ENCODE peak calls at places on chromosomes 6 and 20, in six cellular contexts. One of them, this sample, is unnamed.

GRCh38 chr6:105485456-105485855 is 82.6 kb upstream of the PREP start:
- DNase-seq in endothelial cell of umbilical vein: peak
- DNase-seq in stimulated activated CD4-positive, alpha-beta T cell treated with anti-CD3 and anti-CD28 coated beads, Interleukin-12 subunit alpha, Interleukin-12 subunit beta, amount 100 ng/mL, for 4 hours: no peak
- DNase-seq in LoVo: no peak
- DNase-seq in mucosa of gallbladder: no peak
- DNase-seq in activated naive CD4-positive, alpha-beta T cell: no peak
- DNase-seq in this sample: no peak

GRCh38 chr6:117267766-117268534 is 2.6 kb downstream of the VGLL2 start:
- DNase-seq in stimulated activated CD4-positive, alpha-beta T cell treated with anti-CD3 and anti-CD28 coated beads, Interleukin-12 subunit alpha, Interleukin-12 subunit beta, amount 100 ng/mL, for 4 hours: no peak
- DNase-seq in activated naive CD4-positive, alpha-beta T cell: no peak
- DNase-seq in LoVo: no peak
- DNase-seq in endothelial cell of umbilical vein: no peak
- DNase-seq in mucosa of gallbladder: no peak
- DNase-seq in this sample: no peak

GRCh38 chr20:10040070-10040970 is 5.5 kb downstream of the ANKEF1 start:
- DNase-seq in LoVo: peak
- DNase-seq in stimulated activated CD4-positive, alpha-beta T cell treated with anti-CD3 and anti-CD28 coated beads, Interleukin-12 subunit alpha, Interleukin-12 subunit beta, amount 100 ng/mL, for 4 hours: no peak
- DNase-seq in endothelial cell of umbilical vein: peak
- DNase-seq in mucosa of gallbladder: no peak
- DNase-seq in activated naive CD4-positive, alpha-beta T cell: no peak
- DNase-seq in this sample: peak

GRCh38 chr6:31836676-31837611 is 9.4 kb downstream of the HSPA1B start:
- DNase-seq in mucosa of gallbladder: no peak
- DNase-seq in stimulated activated CD4-positive, alpha-beta T cell treated with anti-CD3 and anti-CD28 coated beads, Interleukin-12 subunit alpha, Interleukin-12 subunit beta, amount 100 ng/mL, for 4 hours: no peak
- DNase-seq in activated naive CD4-positive, alpha-beta T cell: no peak
- DNase-seq in LoVo: no peak
- DNase-seq in endothelial cell of umbilical vein: peak
- DNase-seq in this sample: no peak

GRCh38 chr20:10501377-10501776 is 66.3 kb downstream of the SLX4IP start:
- DNase-seq in LoVo: no peak
- DNase-seq in activated naive CD4-positive, alpha-beta T cell: no peak
- DNase-seq in mucosa of gallbladder: no peak
- DNase-seq in endothelial cell of umbilical vein: no peak
- DNase-seq in stimulated activated CD4-positive, alpha-beta T cell treated with anti-CD3 and anti-CD28 coated beads, Interleukin-12 subunit alpha, Interleukin-12 subunit beta, amount 100 ng/mL, for 4 hours: no peak
- DNase-seq in this sample: no peak

GRCh38 chr6:161265975-161266374 is 7.9 kb downstream of the AGPAT4 start:
- DNase-seq in stimulated activated CD4-positive, alpha-beta T cell treated with anti-CD3 and anti-CD28 coated beads, Interleukin-12 subunit alpha, Interleukin-12 subunit beta, amount 100 ng/mL, for 4 hours: no peak
- DNase-seq in endothelial cell of umbilical vein: no peak
- DNase-seq in LoVo: no peak
- DNase-seq in activated naive CD4-positive, alpha-beta T cell: no peak
- DNase-seq in mucosa of gallbladder: no peak
- DNase-seq in this sample: no peak

GRCh38 chr6:157985378-157986155 is 3.9 kb downstream of the SYNJ2 start:
- DNase-seq in endothelial cell of umbilical vein: no peak
- DNase-seq in mucosa of gallbladder: no peak
- DNase-seq in stimulated activated CD4-positive, alpha-beta T cell treated with anti-CD3 and anti-CD28 coated beads, Interleukin-12 subunit alpha, Interleukin-12 subunit beta, amount 100 ng/mL, for 4 hours: no peak
- DNase-seq in LoVo: no peak
- DNase-seq in activated naive CD4-positive, alpha-beta T cell: no peak
- DNase-seq in this sample: no peak

GRCh38 chr6:118876814-118877213 is 17.1 kb upstream of the ASF1A start:
- DNase-seq in endothelial cell of umbilical vein: no peak
- DNase-seq in LoVo: no peak
- DNase-seq in activated naive CD4-positive, alpha-beta T cell: no peak
- DNase-seq in stimulated activated CD4-positive, alpha-beta T cell treated with anti-CD3 and anti-CD28 coated beads, Interleukin-12 subunit alpha, Interleukin-12 subunit beta, amount 100 ng/mL, for 4 hours: no peak
- DNase-seq in mucosa of gallbladder: no peak
- DNase-seq in this sample: no peak

GRCh38 chr6:149691201-149691600 is 26.7 kb downstream of the LATS1 start:
- DNase-seq in endothelial cell of umbilical vein: no peak
- DNase-seq in stimulated activated CD4-positive, alpha-beta T cell treated with anti-CD3 and anti-CD28 coated beads, Interleukin-12 subunit alpha, Interleukin-12 subunit beta, amount 100 ng/mL, for 4 hours: no peak
- DNase-seq in activated naive CD4-positive, alpha-beta T cell: no peak
- DNase-seq in mucosa of gallbladder: no peak
- DNase-seq in LoVo: no peak
- DNase-seq in this sample: no peak

GRCh38 chr6:135812085-135812526 is 39.4 kb upstream of the PDE7B start:
- DNase-seq in activated naive CD4-positive, alpha-beta T cell: no peak
- DNase-seq in LoVo: no peak
- DNase-seq in endothelial cell of umbilical vein: no peak
- DNase-seq in stimulated activated CD4-positive, alpha-beta T cell treated with anti-CD3 and anti-CD28 coated beads, Interleukin-12 subunit alpha, Interleukin-12 subunit beta, amount 100 ng/mL, for 4 hours: no peak
- DNase-seq in mucosa of gallbladder: peak
- DNase-seq in this sample: no peak

GRCh38 chr20:2080532-2081224 is 20.9 kb upstream of the STK35 start:
- DNase-seq in mucosa of gallbladder: no peak
- DNase-seq in LoVo: no peak
- DNase-seq in stimulated activated CD4-positive, alpha-beta T cell treated with anti-CD3 and anti-CD28 coated beads, Interleukin-12 subunit alpha, Interleukin-12 subunit beta, amount 100 ng/mL, for 4 hours: no peak
- DNase-seq in activated naive CD4-positive, alpha-beta T cell: no peak
- DNase-seq in endothelial cell of umbilical vein: no peak
- DNase-seq in this sample: no peak

GRCh38 chr6:14326774-14327173 is 209.2 kb downstream of the CD83 start:
- DNase-seq in LoVo: no peak
- DNase-seq in stimulated activated CD4-positive, alpha-beta T cell treated with anti-CD3 and anti-CD28 coated beads, Interleukin-12 subunit alpha, Interleukin-12 subunit beta, amount 100 ng/mL, for 4 hours: no peak
- DNase-seq in endothelial cell of umbilical vein: no peak
- DNase-seq in activated naive CD4-positive, alpha-beta T cell: no peak
- DNase-seq in mucosa of gallbladder: no peak
- DNase-seq in this sample: no peak

GRCh38 chr20:52031574-52032303 is 159.8 kb downstream of the ZFP64 start:
- DNase-seq in mucosa of gallbladder: peak
- DNase-seq in endothelial cell of umbilical vein: peak
- DNase-seq in LoVo: peak
- DNase-seq in activated naive CD4-positive, alpha-beta T cell: no peak
- DNase-seq in stimulated activated CD4-positive, alpha-beta T cell treated with anti-CD3 and anti-CD28 coated beads, Interleukin-12 subunit alpha, Interleukin-12 subunit beta, amount 100 ng/mL, for 4 hours: no peak
- DNase-seq in this sample: no peak

GRCh38 chr6:128538763-128539162 is 18.4 kb upstream of the PTPRK start:
- DNase-seq in stimulated activated CD4-positive, alpha-beta T cell treated with anti-CD3 and anti-CD28 coated beads, Interleukin-12 subunit alpha, Interleukin-12 subunit beta, amount 100 ng/mL, for 4 hours: no peak
- DNase-seq in LoVo: no peak
- DNase-seq in mucosa of gallbladder: no peak
- DNase-seq in activated naive CD4-positive, alpha-beta T cell: no peak
- DNase-seq in endothelial cell of umbilical vein: no peak
- DNase-seq in this sample: no peak

GRCh38 chr20:15902493-15902892 is 670.8 kb downstream of the KIF16B start:
- DNase-seq in stimulated activated CD4-positive, alpha-beta T cell treated with anti-CD3 and anti-CD28 coated beads, Interleukin-12 subunit alpha, Interleukin-12 subunit beta, amount 100 ng/mL, for 4 hours: no peak
- DNase-seq in LoVo: no peak
- DNase-seq in activated naive CD4-positive, alpha-beta T cell: no peak
- DNase-seq in endothelial cell of umbilical vein: peak
- DNase-seq in mucosa of gallbladder: no peak
- DNase-seq in this sample: no peak

GRCh38 chr6:112113371-112113770 is 26.0 kb downstream of the FAM229B start:
- DNase-seq in LoVo: no peak
- DNase-seq in activated naive CD4-positive, alpha-beta T cell: no peak
- DNase-seq in stimulated activated CD4-positive, alpha-beta T cell treated with anti-CD3 and anti-CD28 coated beads, Interleukin-12 subunit alpha, Interleukin-12 subunit beta, amount 100 ng/mL, for 4 hours: no peak
- DNase-seq in endothelial cell of umbilical vein: no peak
- DNase-seq in mucosa of gallbladder: no peak
- DNase-seq in this sample: no peak

GRCh38 chr20:15100506-15101160 is 763.2 kb upstream of the FLRT3 start:
- DNase-seq in stimulated activated CD4-positive, alpha-beta T cell treated with anti-CD3 and anti-CD28 coated beads, Interleukin-12 subunit alpha, Interleukin-12 subunit beta, amount 100 ng/mL, for 4 hours: no peak
- DNase-seq in mucosa of gallbladder: no peak
- DNase-seq in LoVo: no peak
- DNase-seq in endothelial cell of umbilical vein: no peak
- DNase-seq in activated naive CD4-positive, alpha-beta T cell: no peak
- DNase-seq in this sample: no peak

GRCh38 chr6:116314218-116314617 is 34.5 kb upstream of the TSPYL1 start:
- DNase-seq in stimulated activated CD4-positive, alpha-beta T cell treated with anti-CD3 and anti-CD28 coated beads, Interleukin-12 subunit alpha, Interleukin-12 subunit beta, amount 100 ng/mL, for 4 hours: no peak
- DNase-seq in activated naive CD4-positive, alpha-beta T cell: no peak
- DNase-seq in LoVo: no peak
- DNase-seq in endothelial cell of umbilical vein: peak
- DNase-seq in mucosa of gallbladder: no peak
- DNase-seq in this sample: no peak

GRCh38 chr6:105452924-105453756 is 50.3 kb upstream of the PREP start:
- DNase-seq in endothelial cell of umbilical vein: peak
- DNase-seq in activated naive CD4-positive, alpha-beta T cell: no peak
- DNase-seq in LoVo: no peak
- DNase-seq in stimulated activated CD4-positive, alpha-beta T cell treated with anti-CD3 and anti-CD28 coated beads, Interleukin-12 subunit alpha, Interleukin-12 subunit beta, amount 100 ng/mL, for 4 hours: peak
- DNase-seq in mucosa of gallbladder: peak
- DNase-seq in this sample: no peak